ENCODE peak calls at places on chromosome 20, in five cellular contexts. One of them, this sample, is unnamed.

GRCh38 chr20:44463466-44463865 is 12.2 kb upstream of the TTPAL start:
- DNase-seq in IMR-90: no peak
- DNase-seq in GM13977: no peak
- DNase-seq in choroid plexus epithelial cell: no peak
- DNase-seq in HepG2: no peak
- DNase-seq in this sample: no peak

GRCh38 chr20:34016736-34017135 is 23.0 kb downstream of the RALY start:
- DNase-seq in IMR-90: no peak
- DNase-seq in GM13977: no peak
- DNase-seq in choroid plexus epithelial cell: no peak
- DNase-seq in HepG2: no peak
- DNase-seq in this sample: no peak

GRCh38 chr20:24736131-24736843 is 212.8 kb upstream of the CST7 start:
- DNase-seq in IMR-90: peak
- DNase-seq in GM13977: no peak
- DNase-seq in choroid plexus epithelial cell: no peak
- DNase-seq in HepG2: no peak
- DNase-seq in this sample: no peak

GRCh38 chr20:46123482-46124245 is 5.5 kb downstream of the CD40 start:
- DNase-seq in IMR-90: no peak
- DNase-seq in GM13977: no peak
- DNase-seq in choroid plexus epithelial cell: no peak
- DNase-seq in HepG2: no peak
- DNase-seq in this sample: no peak

GRCh38 chr20:1933465-1933870 is 38.3 kb downstream of the SIRPA start:
- DNase-seq in IMR-90: peak
- DNase-seq in GM13977: no peak
- DNase-seq in choroid plexus epithelial cell: no peak
- DNase-seq in HepG2: no peak
- DNase-seq in this sample: no peak

GRCh38 chr20:4041748-4042411 is 26.5 kb upstream of the RNF24 start:
- DNase-seq in IMR-90: peak
- DNase-seq in GM13977: no peak
- DNase-seq in choroid plexus epithelial cell: peak
- DNase-seq in HepG2: no peak
- DNase-seq in this sample: no peak

GRCh38 chr20:7031222-7031621 is 263.7 kb downstream of the BMP2 start:
- DNase-seq in IMR-90: no peak
- DNase-seq in GM13977: no peak
- DNase-seq in choroid plexus epithelial cell: peak
- DNase-seq in HepG2: peak
- DNase-seq in this sample: no peak

GRCh38 chr20:4135385-4136077 is 120.2 kb upstream of the RNF24 start:
- DNase-seq in IMR-90: peak
- DNase-seq in GM13977: no peak
- DNase-seq in choroid plexus epithelial cell: peak
- DNase-seq in HepG2: peak
- DNase-seq in this sample: no peak

GRCh38 chr20:32681175-32682084 is 7.7 kb upstream of the C20orf203 start:
- DNase-seq in IMR-90: peak
- DNase-seq in GM13977: no peak
- DNase-seq in choroid plexus epithelial cell: peak
- DNase-seq in HepG2: no peak
- DNase-seq in this sample: no peak

GRCh38 chr20:4117341-4117740 is 102.0 kb upstream of the RNF24 start:
- DNase-seq in IMR-90: no peak
- DNase-seq in GM13977: no peak
- DNase-seq in choroid plexus epithelial cell: no peak
- DNase-seq in HepG2: no peak
- DNase-seq in this sample: no peak

GRCh38 chr20:49187330-49188100 is 619 bp downstream of the STAU1 start:
- DNase-seq in IMR-90: no peak
- DNase-seq in GM13977: peak
- DNase-seq in choroid plexus epithelial cell: peak
- DNase-seq in HepG2: no peak
- DNase-seq in this sample: peak

GRCh38 chr20:25280574-25281535 is 33.0 kb downstream of the PYGB start:
- DNase-seq in IMR-90: no peak
- DNase-seq in GM13977: no peak
- DNase-seq in choroid plexus epithelial cell: no peak
- DNase-seq in HepG2: no peak
- DNase-seq in this sample: no peak

GRCh38 chr20:60055740-60056139 is 97.5 kb downstream of the CDH26 start:
- DNase-seq in IMR-90: no peak
- DNase-seq in GM13977: no peak
- DNase-seq in choroid plexus epithelial cell: no peak
- DNase-seq in HepG2: no peak
- DNase-seq in this sample: no peak

DNA sequence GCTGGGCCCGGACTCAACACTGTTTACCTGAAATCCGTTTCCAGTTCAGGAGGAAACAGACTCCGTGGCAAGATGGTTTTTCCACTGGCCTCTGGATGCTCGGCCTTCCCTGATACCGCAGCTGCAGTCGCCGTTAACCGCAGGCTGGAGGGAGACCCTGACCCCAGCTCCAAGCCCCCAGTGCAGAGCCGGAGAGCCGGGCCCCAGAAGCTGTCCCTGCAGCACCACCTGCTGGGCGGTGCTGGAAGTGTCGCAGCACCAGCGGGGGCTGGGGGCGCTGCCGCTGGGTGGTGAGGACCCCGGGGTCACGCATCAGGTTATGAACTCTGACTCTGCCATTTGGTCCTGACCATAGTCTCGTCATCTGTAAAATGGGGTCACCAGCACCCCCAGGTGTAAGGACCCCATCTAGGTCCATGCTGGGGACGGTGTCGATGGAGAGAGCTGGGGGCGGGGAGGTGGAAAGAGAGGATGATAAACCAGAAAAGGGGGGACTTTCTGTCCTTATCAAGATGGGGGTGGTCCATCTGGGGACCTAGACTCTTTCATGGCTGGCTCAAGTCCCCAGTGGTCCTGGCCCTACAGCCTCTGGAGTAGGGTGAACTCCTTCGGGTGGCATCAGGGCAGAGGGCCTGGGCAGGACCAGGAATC is 20.8 kb upstream of the CHRNA4 start:
- DNase-seq in IMR-90: no peak
- DNase-seq in GM13977: peak
- DNase-seq in choroid plexus epithelial cell: peak
- DNase-seq in HepG2: no peak
- DNase-seq in this sample: peak
- TF ChIP-seq CTCF in IMR-90: peak
- TF ChIP-seq CTCF in GM13977: peak
- TF ChIP-seq CTCF in choroid plexus epithelial cell: peak
- TF ChIP-seq CTCF in HepG2: peak
- TF ChIP-seq CTCF in this sample: peak

DNA sequence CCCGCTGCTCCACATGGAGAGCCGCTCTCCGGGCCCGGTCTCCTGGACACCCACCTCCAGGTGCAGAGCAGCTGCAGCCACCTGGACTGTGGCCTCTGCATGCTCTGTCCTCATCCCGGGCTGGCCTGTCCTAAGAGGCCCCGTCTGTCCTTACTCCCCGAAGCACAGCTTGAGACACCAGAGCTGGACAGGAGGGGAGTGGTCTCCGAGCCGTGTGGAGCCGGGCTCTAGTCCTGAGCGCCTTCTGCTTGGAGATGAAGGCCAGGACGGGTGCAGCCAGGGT is 6.7 kb upstream of the NTSR1 start:
- DNase-seq in IMR-90: no peak
- DNase-seq in GM13977: no peak
- DNase-seq in choroid plexus epithelial cell: no peak
- DNase-seq in HepG2: no peak
- DNase-seq in this sample: no peak
- TF ChIP-seq CTCF in IMR-90: no peak
- TF ChIP-seq CTCF in GM13977: no peak
- TF ChIP-seq CTCF in choroid plexus epithelial cell: no peak
- TF ChIP-seq CTCF in HepG2: no peak
- TF ChIP-seq CTCF in this sample: no peak

DNA sequence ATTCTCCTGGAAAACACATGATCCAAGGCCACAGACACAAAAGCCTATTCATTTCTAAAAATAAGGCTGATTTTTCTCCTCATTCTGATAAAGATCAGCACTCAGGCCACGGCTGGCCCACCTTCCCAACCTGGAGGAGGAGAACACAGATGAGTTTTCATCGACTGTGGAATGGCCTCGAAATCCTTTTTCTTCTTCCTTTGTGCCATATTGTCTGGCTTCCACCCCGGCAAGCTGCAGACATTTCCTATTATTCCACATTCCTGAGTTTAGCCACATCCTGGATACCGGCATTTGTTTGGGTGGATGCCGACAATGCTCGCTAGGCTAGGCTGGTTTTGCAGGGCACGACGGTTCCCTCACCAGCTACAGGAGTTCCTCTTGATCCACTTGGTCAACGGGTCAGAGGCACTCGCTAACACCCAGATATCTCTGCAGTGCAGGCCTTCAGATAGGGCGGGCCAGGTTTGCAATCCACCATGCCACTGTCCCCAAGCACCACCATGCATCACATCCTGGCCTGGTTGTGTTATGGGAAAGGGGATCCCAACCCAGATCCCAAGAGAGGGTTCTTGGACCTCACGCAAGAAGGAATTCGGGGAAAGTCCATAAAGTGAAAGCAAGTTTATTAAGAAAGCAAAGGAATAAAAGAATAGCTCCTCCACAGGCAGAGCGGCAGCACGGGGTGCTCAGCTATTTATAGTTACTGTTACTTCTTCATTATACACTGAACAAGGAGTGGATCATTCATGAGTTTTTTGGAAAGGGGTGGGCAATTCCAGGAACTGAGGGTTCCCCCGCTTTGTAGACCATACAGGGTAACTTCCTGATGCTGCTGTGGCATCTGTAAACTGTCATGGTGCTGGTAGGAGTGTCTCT is 4.2 kb upstream of the CTSZ start:
- DNase-seq in IMR-90: peak
- DNase-seq in GM13977: no peak
- DNase-seq in choroid plexus epithelial cell: peak
- DNase-seq in HepG2: peak
- DNase-seq in this sample: no peak
- TF ChIP-seq CTCF in IMR-90: no peak
- TF ChIP-seq CTCF in GM13977: no peak
- TF ChIP-seq CTCF in choroid plexus epithelial cell: no peak
- TF ChIP-seq CTCF in HepG2: no peak
- TF ChIP-seq CTCF in this sample: no peak

GRCh38 chr20:31515072-31515774 is 981 bp downstream of the HM13 start:
- DNase-seq in IMR-90: no peak
- DNase-seq in GM13977: no peak
- DNase-seq in choroid plexus epithelial cell: no peak
- DNase-seq in HepG2: no peak
- DNase-seq in this sample: no peak

GRCh38 chr20:31516651-31517050 is 2.4 kb downstream of the HM13 start:
- DNase-seq in IMR-90: no peak
- DNase-seq in GM13977: no peak
- DNase-seq in choroid plexus epithelial cell: no peak
- DNase-seq in HepG2: no peak
- DNase-seq in this sample: no peak

GRCh38 chr20:31515775-31516107 is 1.5 kb downstream of the HM13 start:
- DNase-seq in IMR-90: no peak
- DNase-seq in GM13977: no peak
- DNase-seq in choroid plexus epithelial cell: no peak
- DNase-seq in HepG2: no peak
- DNase-seq in this sample: no peak

GRCh38 chr20:31516166-31516565 is 1.9 kb downstream of the HM13 start:
- DNase-seq in IMR-90: no peak
- DNase-seq in GM13977: no peak
- DNase-seq in choroid plexus epithelial cell: no peak
- DNase-seq in HepG2: no peak
- DNase-seq in this sample: no peak

DNA sequence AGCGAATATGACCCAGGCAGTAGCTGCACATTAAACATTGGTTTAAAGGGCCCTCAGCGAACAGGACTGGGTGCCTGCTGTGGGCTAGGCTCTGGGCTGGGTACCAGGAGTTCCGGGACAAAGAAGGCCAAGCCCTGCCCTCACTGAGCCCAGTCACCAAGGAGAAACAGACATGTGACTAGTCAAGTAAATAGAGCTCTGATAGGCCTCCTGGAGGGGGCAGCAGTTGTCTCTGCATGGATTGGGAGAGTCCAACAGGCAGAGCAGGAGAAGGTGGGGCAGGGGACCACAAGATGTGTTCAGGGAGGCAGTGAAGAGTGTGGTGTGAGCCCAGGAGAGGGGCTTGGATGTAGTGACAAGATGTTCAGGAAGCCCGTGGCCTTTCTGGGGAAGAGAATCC is 3.1 kb downstream of the HM13 start:
- DNase-seq in IMR-90: peak
- DNase-seq in GM13977: no peak
- DNase-seq in choroid plexus epithelial cell: peak
- DNase-seq in HepG2: peak
- DNase-seq in this sample: no peak
- TF ChIP-seq CTCF in IMR-90: peak
- TF ChIP-seq CTCF in GM13977: no peak
- TF ChIP-seq CTCF in choroid plexus epithelial cell: peak
- TF ChIP-seq CTCF in HepG2: peak
- TF ChIP-seq CTCF in this sample: no peak

GRCh38 chr20:8535403-8536003 is 403.4 kb downstream of the PLCB1 start:
- DNase-seq in IMR-90: no peak
- DNase-seq in GM13977: peak
- DNase-seq in choroid plexus epithelial cell: peak
- DNase-seq in HepG2: peak
- DNase-seq in this sample: no peak
- TF ChIP-seq CTCF in IMR-90: peak
- TF ChIP-seq CTCF in GM13977: peak
- TF ChIP-seq CTCF in choroid plexus epithelial cell: peak
- TF ChIP-seq CTCF in HepG2: peak
- TF ChIP-seq CTCF in this sample: peak

GRCh38 chr20:35297153-35297552 is 4.9 kb upstream of the FAM83C start:
- DNase-seq in IMR-90: no peak
- DNase-seq in GM13977: no peak
- DNase-seq in choroid plexus epithelial cell: no peak
- DNase-seq in HepG2: no peak
- DNase-seq in this sample: no peak
- TF ChIP-seq CTCF in IMR-90: no peak
- TF ChIP-seq CTCF in GM13977: no peak
- TF ChIP-seq CTCF in choroid plexus epithelial cell: peak
- TF ChIP-seq CTCF in HepG2: peak
- TF ChIP-seq CTCF in this sample: no peak

GRCh38 chr20:17651761-17652388 is 30.2 kb downstream of the RRBP1 start:
- DNase-seq in IMR-90: no peak
- DNase-seq in GM13977: no peak
- DNase-seq in choroid plexus epithelial cell: no peak
- DNase-seq in HepG2: no peak
- DNase-seq in this sample: no peak
- TF ChIP-seq CTCF in IMR-90: no peak
- TF ChIP-seq CTCF in GM13977: peak
- TF ChIP-seq CTCF in choroid plexus epithelial cell: no peak
- TF ChIP-seq CTCF in HepG2: peak
- TF ChIP-seq CTCF in this sample: peak

GRCh38 chr20:40565681-40566040 is 123.4 kb downstream of the MAFB start:
- DNase-seq in IMR-90: no peak
- DNase-seq in GM13977: no peak
- DNase-seq in choroid plexus epithelial cell: no peak
- DNase-seq in HepG2: no peak
- DNase-seq in this sample: no peak
- TF ChIP-seq CTCF in IMR-90: no peak
- TF ChIP-seq CTCF in GM13977: no peak
- TF ChIP-seq CTCF in choroid plexus epithelial cell: peak
- TF ChIP-seq CTCF in HepG2: no peak
- TF ChIP-seq CTCF in this sample: no peak

DNA sequence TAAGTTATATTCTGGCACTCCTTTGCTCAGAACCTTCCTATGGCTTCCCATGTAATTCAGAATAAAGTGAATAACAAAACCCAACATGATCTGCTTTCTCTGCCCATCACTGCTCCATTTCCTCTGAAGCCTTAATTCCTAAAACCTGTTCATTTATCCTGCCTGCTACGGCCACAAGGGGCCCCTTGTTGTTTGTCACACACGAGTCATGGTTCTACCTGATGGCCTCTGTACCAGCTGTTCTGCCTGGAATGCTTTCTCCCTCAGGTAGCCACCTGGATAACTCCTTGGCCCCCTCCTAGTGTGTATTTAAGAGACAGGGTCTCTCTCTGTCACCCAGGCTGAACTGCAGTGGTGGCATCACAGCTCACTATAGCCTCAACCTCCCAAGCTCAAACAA is 26.8 kb downstream of the ERGIC3 start:
- DNase-seq in IMR-90: no peak
- DNase-seq in GM13977: no peak
- DNase-seq in choroid plexus epithelial cell: no peak
- DNase-seq in HepG2: peak
- DNase-seq in this sample: no peak
- TF ChIP-seq CTCF in IMR-90: peak
- TF ChIP-seq CTCF in GM13977: no peak
- TF ChIP-seq CTCF in choroid plexus epithelial cell: peak
- TF ChIP-seq CTCF in HepG2: peak
- TF ChIP-seq CTCF in this sample: peak